ENCODE peak calls at places on chromosomes 7 and 10, in seven cellular contexts. B is stimulated activated CD4-positive, alpha-beta T cell treated with anti-CD3 and anti-CD28 coated beads, Interleukin-1b, Interleukin-23, amount 100 ng/mL, for 1 hour; J is activated naive CD4-positive, alpha-beta T cell treated with anti-CD3 and anti-CD28 coated beads for 36 hours; N is NCI-H1105; O is uterus; Q is ACHN; Z is H54. S is an unnamed sample.

GRCh38 chr7:142002179-142002578 is 6.5 kb downstream of the MGAM start:
- DNase-seq in N (no peak), Z (no peak), O (no peak), B (no peak), J (no peak), Q (no peak), S (no peak)

GRCh38 chr10:106506509-106507265 is 657.8 kb downstream of the SORCS1 start:
- DNase-seq in O (no peak), B (no peak), N (no peak), Z (no peak), Q (no peak), J (no peak), S (no peak)

GRCh38 chr10:6239213-6239991 is 36.7 kb downstream of the PFKFB3 start:
- DNase-seq in Z (peak), Q (peak), O (peak), B (peak), N (no peak), J (peak), S (no peak)

GRCh38 chr10:33349273-33349672 is 14.8 kb upstream of the NRP1 start:
- DNase-seq in O (no peak), B (no peak), Z (no peak), Q (no peak), N (no peak), J (no peak), S (no peak)

GRCh38 chr7:74092964-74093339 is 9.3 kb downstream of the LIMK1 start:
- DNase-seq in O (peak), Q (no peak), J (no peak), Z (no peak), B (no peak), N (no peak), S (peak)

GRCh38 chr7:121153411-121153810 is 164.9 kb downstream of the CPED1 start:
- DNase-seq in N (no peak), O (no peak), Q (no peak), B (no peak), Z (no peak), J (no peak), S (no peak)

GRCh38 chr7:128347573-128348147 is 4.0 kb upstream of the RBM28 start:
- DNase-seq in J (peak), Z (no peak), N (peak), O (no peak), Q (peak), B (peak), S (peak)

GRCh38 chr7:92722541-92722940 is 113.8 kb downstream of the CDK6 start:
- DNase-seq in Z (no peak), N (no peak), O (no peak), B (no peak), Q (no peak), J (no peak), S (no peak)

GRCh38 chr10:3486346-3487065 is 298.5 kb downstream of the KLF6 start:
- DNase-seq in J (no peak), Q (peak), O (no peak), Z (peak), B (no peak), N (no peak), S (no peak)

GRCh38 chr7:44386139-44386913 is 60.9 kb upstream of the CAMK2B start:
- DNase-seq in N (no peak), Z (no peak), B (no peak), Q (no peak), O (no peak), J (no peak), S (peak)

GRCh38 chr7:18179058-18179457 is 151.4 kb upstream of the PRPS1L1 start:
- DNase-seq in N (no peak), Q (no peak), B (no peak), O (no peak), Z (no peak), J (no peak), S (no peak)

GRCh38 chr7:22667562-22668239 is 59.3 kb upstream of the IL6 start:
- DNase-seq in Z (peak), N (no peak), J (no peak), O (no peak), Q (no peak), B (no peak), S (no peak)

GRCh38 chr10:12869427-12869826 is 132.1 kb downstream of the CCDC3 start:
- DNase-seq in Q (no peak), B (no peak), Z (no peak), N (no peak), O (no peak), J (no peak), S (no peak)

S was measured in testis.